ENCODE peak calls at places on chromosomes 1 and 21, in six cellular contexts. One of them, this sample, is unnamed.

GRCh38 chr1:1083181-1084027 is 9.3 kb upstream of the RNF223 start:
- DNase-seq in dorsolateral prefrontal cortex: no peak
- DNase-seq in CD4-positive, alpha-beta T cell: no peak
- DNase-seq in brain microvascular endothelial cell: no peak
- DNase-seq in kidney: peak
- DNase-seq in lower lobe of right lung: peak
- DNase-seq in this sample: peak

GRCh38 chr1:228471762-228472398 is 15.3 kb upstream of the RNF187 start:
- DNase-seq in lower lobe of right lung: no peak
- DNase-seq in CD4-positive, alpha-beta T cell: no peak
- DNase-seq in brain microvascular endothelial cell: no peak
- DNase-seq in kidney: no peak
- DNase-seq in dorsolateral prefrontal cortex: no peak
- DNase-seq in this sample: no peak

GRCh38 chr1:8018492-8019228 is 7.4 kb downstream of the ERRFI1 start:
- DNase-seq in lower lobe of right lung: no peak
- DNase-seq in CD4-positive, alpha-beta T cell: no peak
- DNase-seq in dorsolateral prefrontal cortex: no peak
- DNase-seq in brain microvascular endothelial cell: no peak
- DNase-seq in kidney: no peak
- DNase-seq in this sample: no peak

GRCh38 chr1:85330711-85331290 is 54.4 kb upstream of the BCL10 start:
- DNase-seq in lower lobe of right lung: no peak
- DNase-seq in dorsolateral prefrontal cortex: no peak
- DNase-seq in CD4-positive, alpha-beta T cell: no peak
- DNase-seq in brain microvascular endothelial cell: peak
- DNase-seq in kidney: peak
- DNase-seq in this sample: no peak

GRCh38 chr1:108080448-108080847 is 115.5 kb upstream of the VAV3 start:
- DNase-seq in lower lobe of right lung: no peak
- DNase-seq in brain microvascular endothelial cell: no peak
- DNase-seq in CD4-positive, alpha-beta T cell: no peak
- DNase-seq in kidney: no peak
- DNase-seq in dorsolateral prefrontal cortex: no peak
- DNase-seq in this sample: no peak

GRCh38 chr1:87028576-87028975 is 114.1 kb downstream of the HS2ST1 start:
- DNase-seq in lower lobe of right lung: no peak
- DNase-seq in brain microvascular endothelial cell: no peak
- DNase-seq in CD4-positive, alpha-beta T cell: no peak
- DNase-seq in dorsolateral prefrontal cortex: no peak
- DNase-seq in kidney: no peak
- DNase-seq in this sample: no peak

GRCh38 chr21:31698461-31698860 is 33.5 kb downstream of the SCAF4 start:
- DNase-seq in CD4-positive, alpha-beta T cell: no peak
- DNase-seq in kidney: no peak
- DNase-seq in dorsolateral prefrontal cortex: no peak
- DNase-seq in brain microvascular endothelial cell: no peak
- DNase-seq in lower lobe of right lung: no peak
- DNase-seq in this sample: no peak

GRCh38 chr1:156706647-156707008 is 1.2 kb upstream of the CRABP2 start:
- DNase-seq in brain microvascular endothelial cell: no peak
- DNase-seq in lower lobe of right lung: peak
- DNase-seq in CD4-positive, alpha-beta T cell: no peak
- DNase-seq in kidney: peak
- DNase-seq in dorsolateral prefrontal cortex: no peak
- DNase-seq in this sample: no peak

GRCh38 chr1:181985981-181986906 is 75.3 kb downstream of the ZNF648 start:
- DNase-seq in CD4-positive, alpha-beta T cell: no peak
- DNase-seq in kidney: no peak
- DNase-seq in dorsolateral prefrontal cortex: no peak
- DNase-seq in brain microvascular endothelial cell: no peak
- DNase-seq in lower lobe of right lung: no peak
- DNase-seq in this sample: no peak

GRCh38 chr1:184405743-184406142 is 18.9 kb downstream of the C1orf21 start:
- DNase-seq in CD4-positive, alpha-beta T cell: no peak
- DNase-seq in dorsolateral prefrontal cortex: no peak
- DNase-seq in lower lobe of right lung: no peak
- DNase-seq in brain microvascular endothelial cell: no peak
- DNase-seq in kidney: no peak
- DNase-seq in this sample: no peak

GRCh38 chr1:43786975-43787374 is 79.6 kb downstream of the ST3GAL3 start:
- DNase-seq in brain microvascular endothelial cell: no peak
- DNase-seq in lower lobe of right lung: no peak
- DNase-seq in kidney: no peak
- DNase-seq in CD4-positive, alpha-beta T cell: no peak
- DNase-seq in dorsolateral prefrontal cortex: no peak
- DNase-seq in this sample: no peak

GRCh38 chr21:37871121-37871862 is 45.0 kb downstream of the KCNJ6 start:
- DNase-seq in dorsolateral prefrontal cortex: no peak
- DNase-seq in CD4-positive, alpha-beta T cell: no peak
- DNase-seq in kidney: no peak
- DNase-seq in brain microvascular endothelial cell: peak
- DNase-seq in lower lobe of right lung: no peak
- DNase-seq in this sample: no peak

GRCh38 chr1:180424848-180425457 is 77.4 kb downstream of the ACBD6 start:
- DNase-seq in brain microvascular endothelial cell: no peak
- DNase-seq in dorsolateral prefrontal cortex: no peak
- DNase-seq in lower lobe of right lung: no peak
- DNase-seq in CD4-positive, alpha-beta T cell: no peak
- DNase-seq in kidney: no peak
- DNase-seq in this sample: no peak

GRCh38 chr1:216566809-216567208 is 143.6 kb upstream of the USH2A start:
- DNase-seq in brain microvascular endothelial cell: peak
- DNase-seq in dorsolateral prefrontal cortex: no peak
- DNase-seq in CD4-positive, alpha-beta T cell: no peak
- DNase-seq in lower lobe of right lung: no peak
- DNase-seq in kidney: no peak
- DNase-seq in this sample: no peak

GRCh38 chr1:28877132-28877781 is 37.1 kb upstream of the EPB41 start:
- DNase-seq in dorsolateral prefrontal cortex: peak
- DNase-seq in brain microvascular endothelial cell: peak
- DNase-seq in CD4-positive, alpha-beta T cell: peak
- DNase-seq in kidney: peak
- DNase-seq in lower lobe of right lung: peak
- DNase-seq in this sample: peak

GRCh38 chr21:36188081-36188681 is 31.6 kb downstream of the DOP1B start:
- DNase-seq in dorsolateral prefrontal cortex: no peak
- DNase-seq in CD4-positive, alpha-beta T cell: no peak
- DNase-seq in brain microvascular endothelial cell: no peak
- DNase-seq in lower lobe of right lung: peak
- DNase-seq in kidney: peak
- DNase-seq in this sample: peak

GRCh38 chr1:163013826-163014600 is 55.1 kb upstream of the RGS4 start:
- DNase-seq in dorsolateral prefrontal cortex: no peak
- DNase-seq in brain microvascular endothelial cell: no peak
- DNase-seq in CD4-positive, alpha-beta T cell: no peak
- DNase-seq in lower lobe of right lung: no peak
- DNase-seq in kidney: no peak
- DNase-seq in this sample: no peak

GRCh38 chr1:232445361-232446106 is 184.4 kb downstream of the SIPA1L2 start:
- DNase-seq in CD4-positive, alpha-beta T cell: no peak
- DNase-seq in lower lobe of right lung: no peak
- DNase-seq in kidney: no peak
- DNase-seq in brain microvascular endothelial cell: no peak
- DNase-seq in dorsolateral prefrontal cortex: no peak
- DNase-seq in this sample: no peak

GRCh38 chr1:33986389-33987095 is 122.7 kb downstream of the HMGB4 start:
- DNase-seq in kidney: no peak
- DNase-seq in brain microvascular endothelial cell: no peak
- DNase-seq in lower lobe of right lung: no peak
- DNase-seq in CD4-positive, alpha-beta T cell: no peak
- DNase-seq in dorsolateral prefrontal cortex: no peak
- DNase-seq in this sample: no peak

GRCh38 chr1:3117879-3118278 is 48.9 kb downstream of the PRDM16 start:
- DNase-seq in dorsolateral prefrontal cortex: no peak
- DNase-seq in brain microvascular endothelial cell: no peak
- DNase-seq in lower lobe of right lung: no peak
- DNase-seq in kidney: no peak
- DNase-seq in CD4-positive, alpha-beta T cell: no peak
- DNase-seq in this sample: no peak

GRCh38 chr1:91621907-91622306 is 121.3 kb downstream of the CDC7 start:
- DNase-seq in lower lobe of right lung: no peak
- DNase-seq in CD4-positive, alpha-beta T cell: no peak
- DNase-seq in dorsolateral prefrontal cortex: no peak
- DNase-seq in kidney: no peak
- DNase-seq in brain microvascular endothelial cell: no peak
- DNase-seq in this sample: no peak

GRCh38 chr1:91613594-91613993 is 112.9 kb downstream of the CDC7 start:
- DNase-seq in dorsolateral prefrontal cortex: no peak
- DNase-seq in kidney: no peak
- DNase-seq in CD4-positive, alpha-beta T cell: no peak
- DNase-seq in brain microvascular endothelial cell: no peak
- DNase-seq in lower lobe of right lung: no peak
- DNase-seq in this sample: no peak

GRCh38 chr1:91619881-91620280 is 119.2 kb downstream of the CDC7 start:
- DNase-seq in dorsolateral prefrontal cortex: no peak
- DNase-seq in CD4-positive, alpha-beta T cell: no peak
- DNase-seq in brain microvascular endothelial cell: no peak
- DNase-seq in lower lobe of right lung: no peak
- DNase-seq in kidney: no peak
- DNase-seq in this sample: no peak

GRCh38 chr1:91621360-91621759 is 120.7 kb downstream of the CDC7 start:
- DNase-seq in kidney: no peak
- DNase-seq in brain microvascular endothelial cell: no peak
- DNase-seq in lower lobe of right lung: no peak
- DNase-seq in dorsolateral prefrontal cortex: no peak
- DNase-seq in CD4-positive, alpha-beta T cell: no peak
- DNase-seq in this sample: no peak

DNA sequence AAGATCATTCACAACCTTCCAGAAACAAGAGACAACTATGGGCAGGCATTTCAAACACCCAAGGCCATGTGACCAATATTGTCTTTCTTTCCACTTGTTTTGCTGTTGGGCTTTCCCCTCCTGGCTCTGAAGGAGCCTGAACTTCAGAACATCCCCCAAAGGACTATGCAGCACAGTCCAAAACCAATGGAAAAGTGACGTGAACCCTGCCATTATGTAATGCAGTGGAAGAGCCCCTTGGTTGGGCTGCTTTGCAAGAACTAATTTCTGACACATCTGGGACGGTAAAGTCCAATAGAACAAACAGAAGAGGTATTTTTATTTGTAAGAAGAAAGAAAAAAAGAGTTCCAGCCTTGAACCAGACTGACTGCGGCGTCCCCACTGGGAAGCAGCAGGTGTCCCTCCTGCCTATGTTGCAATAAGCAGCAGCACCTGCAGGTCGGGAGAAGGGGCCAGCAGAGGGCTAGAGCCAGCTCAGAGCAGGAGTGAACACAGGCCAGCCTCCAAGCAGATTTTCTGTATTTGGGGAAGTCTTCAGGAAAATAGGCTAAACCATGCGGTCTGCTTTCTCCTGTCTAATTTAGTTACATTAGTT is 116.7 kb downstream of the CDC7 start:
- DNase-seq in CD4-positive, alpha-beta T cell: peak
- DNase-seq in lower lobe of right lung: peak
- DNase-seq in brain microvascular endothelial cell: no peak
- DNase-seq in dorsolateral prefrontal cortex: no peak
- DNase-seq in kidney: no peak
- DNase-seq in this sample: peak
- H3K27ac ChIP-seq in CD4-positive, alpha-beta T cell: no peak
- H3K27ac ChIP-seq in lower lobe of right lung: no peak
- H3K27ac ChIP-seq in brain microvascular endothelial cell: no peak
- H3K27ac ChIP-seq in dorsolateral prefrontal cortex: no peak
- H3K27ac ChIP-seq in kidney: no peak
- H3K27ac ChIP-seq in this sample: no peak

GRCh38 chr1:38424677-38425076 is 378.1 kb upstream of the POU3F1 start:
- DNase-seq in dorsolateral prefrontal cortex: no peak
- DNase-seq in brain microvascular endothelial cell: no peak
- DNase-seq in lower lobe of right lung: no peak
- DNase-seq in kidney: no peak
- DNase-seq in CD4-positive, alpha-beta T cell: no peak
- DNase-seq in this sample: no peak
- H3K27ac ChIP-seq in dorsolateral prefrontal cortex: no peak
- H3K27ac ChIP-seq in brain microvascular endothelial cell: no peak
- H3K27ac ChIP-seq in lower lobe of right lung: no peak
- H3K27ac ChIP-seq in kidney: no peak
- H3K27ac ChIP-seq in CD4-positive, alpha-beta T cell: no peak
- H3K27ac ChIP-seq in this sample: no peak

GRCh38 chr1:58505286-58505685 is 41.2 kb downstream of the OMA1 start:
- DNase-seq in lower lobe of right lung: no peak
- DNase-seq in dorsolateral prefrontal cortex: no peak
- DNase-seq in CD4-positive, alpha-beta T cell: no peak
- DNase-seq in kidney: no peak
- DNase-seq in brain microvascular endothelial cell: no peak
- DNase-seq in this sample: no peak

GRCh38 chr1:58502519-58502918 is 44.0 kb downstream of the OMA1 start:
- DNase-seq in brain microvascular endothelial cell: no peak
- DNase-seq in CD4-positive, alpha-beta T cell: no peak
- DNase-seq in kidney: no peak
- DNase-seq in dorsolateral prefrontal cortex: no peak
- DNase-seq in lower lobe of right lung: no peak
- DNase-seq in this sample: no peak

GRCh38 chr1:58496042-58496441 is 50.5 kb downstream of the OMA1 start:
- DNase-seq in CD4-positive, alpha-beta T cell: no peak
- DNase-seq in kidney: no peak
- DNase-seq in brain microvascular endothelial cell: no peak
- DNase-seq in dorsolateral prefrontal cortex: no peak
- DNase-seq in lower lobe of right lung: no peak
- DNase-seq in this sample: no peak

GRCh38 chr1:58497499-58497898 is 49.0 kb downstream of the OMA1 start:
- DNase-seq in lower lobe of right lung: no peak
- DNase-seq in CD4-positive, alpha-beta T cell: no peak
- DNase-seq in kidney: no peak
- DNase-seq in dorsolateral prefrontal cortex: no peak
- DNase-seq in brain microvascular endothelial cell: no peak
- DNase-seq in this sample: no peak

DNA sequence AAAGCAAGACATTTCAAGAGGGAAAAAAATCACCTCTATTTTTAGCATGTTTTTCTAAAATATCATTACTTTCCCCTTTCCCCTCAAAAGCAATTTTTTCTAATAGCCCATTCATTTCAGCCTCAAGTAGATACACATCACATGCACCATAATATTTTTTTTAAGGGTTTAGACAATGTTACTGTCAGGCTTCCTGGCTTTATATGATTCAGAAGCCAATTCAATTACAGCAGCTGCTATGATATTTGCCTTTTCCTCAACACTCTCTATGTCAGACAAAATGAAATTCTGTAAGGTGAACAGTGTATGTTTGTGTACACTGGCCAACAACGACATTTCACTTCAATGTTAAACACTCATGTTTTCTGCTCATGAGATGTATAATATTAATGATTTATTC is 46.5 kb downstream of the OMA1 start:
- DNase-seq in CD4-positive, alpha-beta T cell: no peak
- DNase-seq in lower lobe of right lung: no peak
- DNase-seq in dorsolateral prefrontal cortex: no peak
- DNase-seq in kidney: no peak
- DNase-seq in brain microvascular endothelial cell: no peak
- DNase-seq in this sample: no peak
- H3K27ac ChIP-seq in CD4-positive, alpha-beta T cell: no peak
- H3K27ac ChIP-seq in lower lobe of right lung: no peak
- H3K27ac ChIP-seq in dorsolateral prefrontal cortex: no peak
- H3K27ac ChIP-seq in kidney: no peak
- H3K27ac ChIP-seq in brain microvascular endothelial cell: no peak
- H3K27ac ChIP-seq in this sample: no peak

DNA sequence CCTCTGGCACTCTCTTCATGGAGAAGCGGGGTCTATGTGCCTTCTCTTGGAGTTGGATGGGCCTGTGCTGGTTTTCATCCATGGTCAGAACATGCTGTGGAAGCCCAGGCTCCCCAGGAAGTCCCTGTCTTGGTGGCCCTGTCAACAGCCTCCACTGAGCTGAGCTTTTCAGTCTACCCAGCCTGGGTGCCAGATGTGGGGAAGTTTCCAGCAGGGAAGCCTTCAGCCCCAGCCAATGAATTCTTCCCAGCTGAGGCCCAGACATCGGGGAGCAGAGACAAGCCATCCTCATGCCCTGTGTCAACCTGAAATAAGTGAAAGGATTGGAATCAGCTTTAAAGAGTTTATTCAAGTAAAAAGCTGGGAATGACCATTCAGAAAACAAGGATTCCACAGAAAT is 75.1 kb upstream of the PGBD5 start:
- DNase-seq in dorsolateral prefrontal cortex: no peak
- DNase-seq in kidney: no peak
- DNase-seq in lower lobe of right lung: no peak
- DNase-seq in CD4-positive, alpha-beta T cell: no peak
- DNase-seq in brain microvascular endothelial cell: no peak
- DNase-seq in this sample: no peak
- H3K27ac ChIP-seq in dorsolateral prefrontal cortex: no peak
- H3K27ac ChIP-seq in kidney: no peak
- H3K27ac ChIP-seq in lower lobe of right lung: no peak
- H3K27ac ChIP-seq in CD4-positive, alpha-beta T cell: no peak
- H3K27ac ChIP-seq in brain microvascular endothelial cell: no peak
- H3K27ac ChIP-seq in this sample: no peak

This sample was measured in upper lobe of right lung.